ENCODE peak calls at places on chromosomes 3 and 15, in five cellular contexts. O, N, Q, X and E are unnamed samples. For H3K4me1, the result is how much of the 10 kb centered on the place peaks cover.

GRCh38 chr3:138187296-138188012 is at the start of gene ARMC8:
- DNase-seq in N (peak), Q (no peak), O (peak), X (peak), E (no peak)

GRCh38 chr3:77190281-77190841 is 150.5 kb downstream of the ROBO2 start:
- DNase-seq in Q (no peak), O (no peak), N (no peak), X (no peak), E (no peak)

GRCh38 chr3:150210461-150211110 is 197.5 kb upstream of the TSC22D2 start:
- DNase-seq in X (no peak), Q (no peak), O (no peak), N (no peak), E (no peak)

GRCh38 chr15:79811406-79812405 is 85.1 kb downstream of the MTHFS start:
- DNase-seq in Q (no peak), X (no peak), O (peak), N (peak), E (no peak)

GRCh38 chr15:96070636-96071035 is 259.9 kb upstream of the NR2F2 start:
- DNase-seq in Q (no peak), N (peak), X (no peak), O (peak), E (no peak)

GRCh38 chr15:44319385-44319784 is 30.9 kb downstream of the GOLM2 start:
- DNase-seq in Q (peak), X (peak), O (no peak), N (no peak), E (no peak)

GRCh38 chr15:55522741-55523450 is 14.9 kb upstream of the DNAAF4 start:
- DNase-seq in Q (no peak), N (no peak), X (no peak), O (no peak), E (no peak)

GRCh38 chr3:58079773-58080172 is 71.6 kb downstream of the FLNB start:
- DNase-seq in N (no peak), Q (no peak), X (no peak), O (no peak), E (peak)

GRCh38 chr3:125211523-125212095 is 939 bp downstream of the SLC12A8 start:
- DNase-seq in Q (no peak), N (no peak), O (no peak), X (no peak), E (no peak)

GRCh38 chr3:65979731-65980130 is 59.0 kb downstream of the MAGI1 start:
- DNase-seq in Q (no peak), O (no peak), N (peak), X (no peak), E (no peak)

DNA sequence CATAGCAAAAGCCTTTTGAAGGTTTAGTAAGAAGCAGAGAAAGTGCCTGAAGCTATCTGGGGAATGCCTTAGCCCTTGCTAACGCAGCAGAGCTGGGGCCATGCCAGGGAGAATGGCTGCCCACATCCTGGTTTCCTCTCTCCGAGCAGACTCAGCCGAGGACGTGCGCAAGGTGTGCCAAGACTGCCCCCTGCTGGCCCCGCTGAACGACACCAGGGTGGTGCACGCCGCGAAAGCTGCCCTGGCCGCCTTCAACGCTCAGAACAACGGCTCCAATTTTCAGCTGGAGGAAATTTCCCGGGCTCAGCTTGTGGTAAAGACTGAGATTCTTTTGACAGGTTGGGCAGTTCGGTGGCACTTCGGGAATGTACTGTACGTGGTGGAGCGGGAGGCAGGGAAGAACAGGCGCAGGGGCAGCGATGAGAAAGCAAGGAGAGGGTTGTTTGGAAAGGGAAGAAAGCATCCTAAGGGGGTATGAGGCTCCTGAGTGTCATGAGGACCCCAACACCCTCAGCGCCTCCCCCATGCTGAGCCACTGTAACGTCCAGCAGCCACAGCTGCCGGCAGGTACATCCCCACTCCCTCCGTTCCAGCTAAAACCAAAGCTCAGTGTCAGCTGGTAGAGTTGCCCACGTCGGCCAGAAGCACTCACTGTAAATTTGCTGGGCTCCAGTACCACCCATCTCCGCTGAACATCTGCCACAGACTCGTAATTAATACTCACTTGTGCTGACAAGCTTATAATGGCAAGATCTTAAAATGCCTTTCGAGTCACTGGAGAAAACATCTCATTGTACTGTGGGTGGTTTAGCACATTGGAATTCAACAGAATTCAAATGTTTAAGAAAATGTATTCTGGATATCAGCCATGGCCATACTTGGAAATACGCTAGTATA is 4.4 kb downstream of the AHSG start:
- DNase-seq in O (peak), Q (peak), N (peak), X (peak), E (peak)
- TF ChIP-seq EZH2 in O (no peak), Q (no peak), N (no peak), X (no peak), E (no peak)

GRCh38 chr3:52895416-52895815 is 1.9 kb downstream of the STIMATE start:
- DNase-seq in Q (no peak), O (no peak), N (no peak), X (no peak), E (no peak)
- H3K4me1 ChIP-seq in Q (under half), O (under half), N (under half), X (under half), E (under half)

GRCh38 chr3:62365311-62366092 is 7.8 kb downstream of the FEZF2 start:
- DNase-seq in Q (no peak), N (no peak), X (no peak), O (no peak), E (no peak)
- TF ChIP-seq EZH2 in Q (no peak), N (no peak), X (no peak), O (no peak), E (no peak)

GRCh38 chr15:74592222-74592621 is 23.4 kb upstream of the CLK3 start:
- DNase-seq in X (no peak), O (no peak), Q (no peak), N (no peak), E (no peak)

GRCh38 chr15:74587924-74588323 is 27.7 kb upstream of the CLK3 start:
- DNase-seq in N (peak), Q (no peak), O (no peak), X (no peak), E (no peak)

GRCh38 chr15:74593122-74593521 is 22.5 kb upstream of the CLK3 start:
- DNase-seq in N (no peak), O (no peak), Q (no peak), X (no peak), E (no peak)

GRCh38 chr15:74585857-74586256 is 29.8 kb upstream of the CLK3 start:
- DNase-seq in X (no peak), Q (no peak), O (no peak), N (no peak), E (no peak)

GRCh38 chr15:74589826-74590225 is 25.8 kb upstream of the CLK3 start:
- DNase-seq in X (no peak), Q (no peak), O (no peak), N (no peak), E (peak)
- H3K4me1 ChIP-seq in X (under half), Q (under half), O (under half), N (under half), E (under half)

GRCh38 chr15:62896380-62896866 is 146.1 kb upstream of the TPM1 start:
- DNase-seq in N (no peak), O (peak), X (no peak), Q (no peak), E (no peak)

GRCh38 chr15:62895139-62895866 is 147.2 kb upstream of the TPM1 start:
- DNase-seq in Q (no peak), N (peak), O (peak), X (no peak), E (peak)

GRCh38 chr15:62894322-62895085 is 148.0 kb upstream of the TPM1 start:
- DNase-seq in X (no peak), O (no peak), Q (no peak), N (no peak), E (no peak)

GRCh38 chr15:62896969-62897486 is 145.5 kb upstream of the TPM1 start:
- DNase-seq in X (no peak), O (peak), Q (no peak), N (peak), E (peak)

GRCh38 chr15:62895905-62896316 is 146.6 kb upstream of the TPM1 start:
- DNase-seq in O (peak), X (no peak), N (peak), Q (no peak), E (peak)
- TF ChIP-seq EZH2 in O (no peak), X (no peak), N (no peak), Q (no peak), E (no peak)

GRCh38 chr3:12628813-12629212 is 35.1 kb downstream of the RAF1 start:
- DNase-seq in X (no peak), O (no peak), Q (no peak), N (peak), E (no peak)
- H3K4me1 ChIP-seq in X (under half), O (under half), Q (under half), N (under half), E (under half)

GRCh38 chr3:195761503-195762248 is 40.9 kb downstream of the MUC20 start:
- DNase-seq in Q (no peak), X (no peak), N (no peak), O (no peak), E (no peak)
- TF ChIP-seq EZH2 in Q (no peak), X (no peak), N (no peak), O (no peak), E (peak)

DNA sequence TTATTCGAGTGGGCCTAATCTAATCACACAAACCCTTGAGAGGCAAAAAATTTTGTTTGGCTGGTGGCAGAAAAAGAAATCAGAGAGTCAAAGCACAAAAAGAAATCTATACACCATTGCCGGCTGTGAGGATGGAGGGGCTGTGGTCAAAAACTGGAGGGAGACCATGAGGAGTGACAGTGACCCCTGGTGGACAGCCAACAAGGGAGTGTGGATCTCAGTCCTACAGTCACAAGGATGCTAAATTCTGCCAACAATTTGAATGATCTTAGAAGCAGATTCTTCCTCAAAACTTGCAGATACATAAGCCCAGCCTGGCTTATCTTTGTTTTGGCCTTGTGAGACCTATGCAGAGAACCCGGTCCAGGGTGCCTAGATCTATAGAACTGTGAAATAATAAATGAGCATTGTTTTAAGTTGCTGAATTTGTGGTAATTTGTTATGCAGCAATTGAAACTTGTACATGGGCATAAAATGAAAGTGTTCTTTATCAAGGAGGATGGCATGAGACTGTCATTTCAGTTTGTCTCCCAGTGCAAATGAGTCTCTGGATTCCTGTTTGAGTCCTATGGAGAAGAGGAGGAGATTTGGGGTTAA is 103.0 kb upstream of the ARHGEF26 start:
- DNase-seq in X (peak), Q (peak), O (no peak), N (peak), E (peak)
- H3K4me1 ChIP-seq in X (under half), Q (under half), O (under half), N (under half), E (under half)

GRCh38 chr3:122996038-122996580 is 31.5 kb downstream of the SEMA5B start:
- DNase-seq in X (no peak), Q (no peak), N (no peak), O (no peak), E (no peak)
- TF ChIP-seq EZH2 in X (no peak), Q (no peak), N (no peak), O (no peak), E (no peak)

GRCh38 chr3:52773361-52774065 is 2.8 kb upstream of the NEK4 start:
- DNase-seq in Q (no peak), N (no peak), O (no peak), X (no peak), E (no peak)
- H3K4me1 ChIP-seq in Q (under half), N (under half), O (under half), X (under half), E (under half)